ENCODE peak calls at places on chromosomes 12 and 14, in eight cellular contexts. R is HCT116, P is stomach, V is suprapubic skin, K is transverse colon, Z is Panc1, C is endothelial cell of umbilical vein, M is HL-60. F is an unnamed sample.

GRCh38 chr12:168763-169525 is 45.0 kb downstream of the SLC6A12 start:
- DNase-seq in C (no peak), R (no peak), V (no peak), P (no peak), K (no peak), Z (no peak), M (no peak), F (no peak)

GRCh38 chr12:23803547-23803946 is 145.9 kb downstream of the SOX5 start:
- DNase-seq in K (no peak), C (no peak), P (no peak), R (no peak), V (no peak), M (no peak), Z (no peak), F (no peak)

GRCh38 chr12:96155781-96156180 is 38.4 kb upstream of the ELK3 start:
- DNase-seq in V (no peak), P (no peak), Z (no peak), R (no peak), C (no peak), M (no peak), K (no peak), F (no peak)

GRCh38 chr14:63938198-63939005 is 85.6 kb downstream of the SYNE2 start:
- DNase-seq in C (no peak), V (no peak), R (no peak), P (no peak), K (no peak), M (no peak), Z (no peak), F (no peak)

GRCh38 chr14:92539875-92540274 is 26.3 kb downstream of the RIN3 start:
- DNase-seq in R (no peak), K (no peak), P (no peak), V (no peak), Z (no peak), M (no peak), C (peak), F (peak)

GRCh38 chr12:113684053-113684907 is 212.6 kb upstream of the LHX5 start:
- DNase-seq in M (no peak), C (no peak), P (no peak), V (no peak), R (no peak), K (no peak), Z (no peak), F (no peak)

GRCh38 chr14:75886661-75887348 is 95.0 kb downstream of the TGFB3 start:
- DNase-seq in P (no peak), V (no peak), Z (no peak), R (no peak), C (no peak), M (no peak), K (no peak), F (no peak)

GRCh38 chr12:49902399-49903350 is 1.0 kb downstream of the FAIM2 start:
- DNase-seq in V (no peak), K (no peak), M (no peak), C (no peak), P (no peak), R (no peak), Z (no peak), F (peak)

GRCh38 chr12:19764408-19764807 is 325.1 kb downstream of the AEBP2 start:
- DNase-seq in C (peak), M (no peak), V (no peak), K (no peak), Z (no peak), P (no peak), R (no peak), F (no peak)

GRCh38 chr12:81075539-81075938 is 2.3 kb upstream of the ACSS3 start:
- DNase-seq in V (no peak), M (no peak), Z (no peak), R (no peak), P (no peak), C (no peak), K (no peak), F (no peak)

GRCh38 chr12:80681287-80681686 is 26.1 kb upstream of the MYF6 start:
- DNase-seq in K (no peak), Z (no peak), R (no peak), V (no peak), P (no peak), M (no peak), C (no peak), F (no peak)

GRCh38 chr14:36659822-36660735 is 1.6 kb upstream of the PAX9 start:
- DNase-seq in V (no peak), M (no peak), R (no peak), Z (no peak), P (no peak), C (no peak), K (no peak), F (no peak)

GRCh38 chr12:75917083-75917482 is 114.5 kb downstream of the PHLDA1 start:
- DNase-seq in R (no peak), P (no peak), M (no peak), Z (no peak), K (no peak), C (no peak), V (no peak), F (no peak)

GRCh38 chr12:109678732-109679131 is 34.9 kb upstream of the FAM222A start:
- DNase-seq in R (no peak), Z (no peak), V (no peak), K (peak), C (no peak), M (no peak), P (no peak), F (peak)

GRCh38 chr12:71164166-71164876 is 6.5 kb upstream of the TSPAN8 start:
- DNase-seq in P (no peak), Z (no peak), K (no peak), M (no peak), C (no peak), R (no peak), V (no peak), F (no peak)

GRCh38 chr12:93860659-93861373 is 183.6 kb downstream of the CRADD start:
- DNase-seq in M (no peak), P (no peak), C (no peak), V (no peak), K (no peak), Z (no peak), R (no peak), F (no peak)

GRCh38 chr12:47736877-47737676 is 11.8 kb upstream of the ENDOU start:
- DNase-seq in K (peak), V (peak), M (no peak), C (peak), Z (no peak), P (peak), R (no peak), F (peak)

GRCh38 chr14:51512321-51512720 is 139.4 kb upstream of the FRMD6 start:
- DNase-seq in Z (no peak), C (no peak), M (no peak), P (no peak), R (no peak), V (no peak), K (no peak), F (no peak)

GRCh38 chr12:89695100-89695499 is 13.5 kb downstream of the ATP2B1 start:
- DNase-seq in V (no peak), Z (no peak), R (no peak), K (no peak), M (no peak), C (peak), P (no peak), F (no peak)

GRCh38 chr14:37598085-37598972 is 2.9 kb downstream of the TTC6 start:
- DNase-seq in K (peak), R (no peak), Z (no peak), V (peak), C (no peak), M (no peak), P (peak), F (no peak)

GRCh38 chr14:89248430-89249295 is 168.4 kb downstream of the FOXN3 start:
- DNase-seq in C (no peak), K (no peak), M (no peak), R (no peak), P (no peak), V (no peak), Z (no peak), F (no peak)

GRCh38 chr14:70782361-70782760 is 27.0 kb downstream of the MAP3K9 start:
- DNase-seq in M (no peak), R (no peak), K (no peak), P (no peak), Z (no peak), C (no peak), V (no peak), F (no peak)

GRCh38 chr14:93281937-93282336 is 50.9 kb downstream of the BTBD7 start:
- DNase-seq in Z (no peak), V (no peak), P (no peak), K (no peak), R (no peak), C (no peak), M (no peak), F (no peak)

GRCh38 chr14:65357091-65357490 is 55.4 kb upstream of the FUT8 start:
- DNase-seq in R (no peak), Z (no peak), M (no peak), K (no peak), C (no peak), P (no peak), V (no peak), F (no peak)

GRCh38 chr12:76688001-76688400 is 75.9 kb upstream of the ZDHHC17 start:
- DNase-seq in C (peak), V (no peak), K (no peak), P (no peak), Z (no peak), M (no peak), R (no peak), F (no peak)

GRCh38 chr12:96457191-96457930 is 32.0 kb upstream of the CFAP54 start:
- DNase-seq in P (no peak), K (no peak), C (peak), M (no peak), Z (no peak), R (peak), V (no peak), F (no peak)

GRCh38 chr14:75242546-75243273 is 35.9 kb upstream of the FOS start:
- DNase-seq in K (peak), M (no peak), V (no peak), P (no peak), Z (no peak), R (no peak), C (no peak), F (no peak)

GRCh38 chr12:41103614-41104013 is 84.5 kb upstream of the PDZRN4 start:
- DNase-seq in M (no peak), V (no peak), R (no peak), K (no peak), Z (no peak), C (no peak), P (no peak), F (no peak)

GRCh38 chr14:75310295-75311059 is 31.8 kb downstream of the FOS start:
- DNase-seq in P (peak), V (peak), M (no peak), Z (no peak), R (no peak), C (peak), K (peak), F (no peak)

GRCh38 chr12:56128669-56129209 is 672 bp downstream of the ESYT1 start:
- DNase-seq in R (no peak), C (peak), K (peak), P (no peak), V (peak), Z (no peak), M (no peak), F (peak)

GRCh38 chr12:92476844-92477243 is 225.9 kb upstream of the PLEKHG7 start:
- DNase-seq in C (no peak), M (no peak), K (no peak), Z (no peak), R (no peak), V (no peak), P (no peak), F (no peak)

GRCh38 chr12:92473564-92473963 is 229.2 kb upstream of the PLEKHG7 start:
- DNase-seq in R (no peak), P (no peak), C (peak), Z (no peak), V (no peak), K (no peak), M (no peak), F (no peak)

GRCh38 chr12:92482599-92482998 is 220.2 kb upstream of the PLEKHG7 start:
- DNase-seq in M (peak), P (no peak), R (no peak), Z (no peak), C (no peak), V (no peak), K (no peak), F (no peak)

DNA sequence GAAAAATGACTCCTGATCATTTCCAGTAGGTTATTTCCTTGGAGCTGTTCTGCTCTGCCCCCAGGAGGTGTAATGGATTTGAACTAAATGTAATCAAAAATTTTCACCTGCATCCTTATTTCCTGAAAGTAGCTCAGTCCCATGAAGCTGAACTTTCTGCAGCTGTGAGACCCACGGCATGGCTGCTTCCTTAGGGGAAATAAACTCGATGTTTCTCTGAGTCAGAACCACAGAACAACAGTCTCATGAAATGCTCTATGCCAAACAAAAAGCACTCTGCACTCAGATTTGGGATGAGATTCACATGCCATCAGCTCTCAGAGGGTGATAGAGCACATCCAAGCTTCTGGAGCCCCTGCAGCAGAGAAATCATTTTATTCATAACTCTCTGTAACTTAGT is 224.1 kb upstream of the PLEKHG7 start:
- DNase-seq in K (no peak), V (no peak), Z (no peak), C (peak), M (no peak), P (no peak), R (no peak), F (no peak)
- TF ChIP-seq CTCF in K (no peak), V (no peak), Z (no peak), C (no peak), M (no peak), P (no peak), R (no peak), F (no peak)

GRCh38 chr14:105091335-105092123 is 26.3 kb upstream of the GPR132 start:
- DNase-seq in K (peak), P (peak), R (peak), Z (no peak), C (no peak), V (peak), M (no peak), F (peak)

GRCh38 chr14:105088812-105089745 is 23.8 kb upstream of the GPR132 start:
- DNase-seq in V (peak), P (peak), C (no peak), K (no peak), M (no peak), Z (no peak), R (no peak), F (no peak)

GRCh38 chr14:105089746-105090492 is 24.7 kb upstream of the GPR132 start:
- DNase-seq in Z (no peak), K (no peak), C (no peak), R (no peak), V (peak), P (no peak), M (no peak), F (no peak)

GRCh38 chr14:105092124-105092911 is 27.1 kb upstream of the GPR132 start:
- DNase-seq in V (peak), Z (no peak), K (peak), M (no peak), P (peak), R (no peak), C (no peak), F (peak)

DNA sequence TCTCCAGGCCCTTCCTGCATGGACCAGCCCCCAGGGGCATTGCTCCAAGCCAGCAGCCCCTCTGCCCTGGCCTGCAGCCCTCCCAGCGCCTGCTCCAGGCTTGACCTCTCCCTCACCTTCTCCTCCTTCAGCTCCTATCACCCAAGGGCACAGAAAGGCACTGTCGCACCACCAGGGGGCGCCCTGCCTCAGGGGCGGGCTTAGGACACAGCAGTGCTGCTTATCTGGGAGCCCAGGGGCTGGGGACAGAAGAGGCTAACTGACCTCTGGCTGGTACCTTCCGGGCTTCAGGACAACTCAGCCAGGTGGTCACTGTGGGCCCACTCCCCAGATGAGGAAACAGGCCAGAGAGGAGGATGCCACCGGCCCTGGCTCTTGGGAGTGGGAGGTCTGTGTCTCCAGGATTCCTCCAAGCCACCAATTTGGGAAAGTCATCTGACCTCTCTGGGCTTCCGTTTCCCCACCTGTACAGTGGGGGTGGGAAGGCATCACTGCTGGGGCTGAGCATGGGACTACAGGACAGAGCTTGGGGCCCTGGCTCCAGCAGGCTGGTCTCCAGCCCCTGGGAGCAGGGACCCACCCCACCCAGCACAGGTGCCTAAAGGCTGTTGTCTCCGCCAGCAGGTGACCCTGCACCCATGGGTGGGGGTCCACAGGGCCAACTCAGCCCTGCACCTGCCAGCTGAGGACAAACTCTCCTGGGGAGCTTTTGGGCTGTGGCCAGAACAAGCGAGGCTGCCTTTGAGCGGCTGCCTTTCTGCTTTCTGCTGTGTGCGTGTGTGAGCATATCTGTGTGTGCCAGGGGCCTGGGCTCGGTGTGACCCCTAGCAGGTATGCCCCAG is 25.5 kb upstream of the GPR132 start:
- DNase-seq in Z (no peak), K (peak), C (peak), M (peak), P (peak), V (peak), R (peak), F (peak)
- TF ChIP-seq POLR2AphosphoS5 in Z (no peak), K (no peak), C (no peak), M (no peak), P (no peak), V (no peak), R (peak), F (peak)

GRCh38 chr12:52010152-52010622 is 3.4 kb downstream of the TAMALIN start:
- DNase-seq in P (peak), M (no peak), K (peak), C (peak), R (no peak), Z (no peak), V (peak), F (peak)
- TF ChIP-seq CTCF in P (no peak), M (no peak), K (no peak), C (no peak), R (no peak), Z (no peak), V (no peak), F (no peak)

GRCh38 chr14:60508707-60509437 is at the start of gene SIX6:
- DNase-seq in M (no peak), P (no peak), C (peak), R (no peak), Z (no peak), V (no peak), K (no peak), F (no peak)

GRCh38 chr14:60509438-60510253 is 700 bp downstream of the SIX6 start:
- DNase-seq in Z (no peak), V (no peak), P (no peak), K (no peak), R (no peak), M (no peak), C (no peak), F (no peak)

GRCh38 chr14:60510976-60511599 is 2.1 kb downstream of the SIX6 start:
- DNase-seq in P (no peak), K (no peak), V (no peak), M (no peak), R (no peak), C (no peak), Z (no peak), F (no peak)

GRCh38 chr14:60508363-60508706 is 611 bp upstream of the SIX6 start:
- DNase-seq in Z (no peak), M (no peak), C (no peak), K (no peak), P (no peak), R (no peak), V (no peak), F (no peak)

GRCh38 chr14:60510254-60510975 is 1.5 kb downstream of the SIX6 start:
- DNase-seq in K (no peak), R (no peak), M (no peak), Z (no peak), C (no peak), P (no peak), V (no peak), F (no peak)
- TF ChIP-seq POLR2AphosphoS5 in K (no peak), R (no peak), M (no peak), Z (no peak), C (no peak), P (no peak), V (no peak), F (no peak)

DNA sequence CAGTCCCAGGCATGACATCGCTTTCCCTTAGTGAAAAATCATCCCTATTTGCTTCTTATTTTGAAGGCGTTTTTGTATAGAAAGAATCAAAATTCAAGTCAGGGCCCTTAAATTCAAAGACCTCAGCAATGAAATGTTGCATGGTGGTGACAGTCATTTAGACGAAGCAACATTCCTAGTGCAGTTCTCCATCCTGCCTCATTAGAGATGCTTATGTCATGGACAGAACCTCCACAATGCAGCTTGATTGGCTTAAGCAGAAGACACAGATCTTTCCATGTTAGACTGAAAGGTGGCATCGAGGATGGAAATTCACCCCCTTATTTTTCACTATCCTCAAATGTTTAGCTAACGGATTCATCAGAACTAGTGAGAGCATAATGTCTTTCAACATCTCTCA is 12.5 kb upstream of the NRDE2 start:
- DNase-seq in P (no peak), R (no peak), M (no peak), V (no peak), K (no peak), Z (no peak), C (no peak), F (no peak)
- TF ChIP-seq CTCF in P (no peak), R (no peak), M (no peak), V (no peak), K (no peak), Z (no peak), C (no peak), F (no peak)

DNA sequence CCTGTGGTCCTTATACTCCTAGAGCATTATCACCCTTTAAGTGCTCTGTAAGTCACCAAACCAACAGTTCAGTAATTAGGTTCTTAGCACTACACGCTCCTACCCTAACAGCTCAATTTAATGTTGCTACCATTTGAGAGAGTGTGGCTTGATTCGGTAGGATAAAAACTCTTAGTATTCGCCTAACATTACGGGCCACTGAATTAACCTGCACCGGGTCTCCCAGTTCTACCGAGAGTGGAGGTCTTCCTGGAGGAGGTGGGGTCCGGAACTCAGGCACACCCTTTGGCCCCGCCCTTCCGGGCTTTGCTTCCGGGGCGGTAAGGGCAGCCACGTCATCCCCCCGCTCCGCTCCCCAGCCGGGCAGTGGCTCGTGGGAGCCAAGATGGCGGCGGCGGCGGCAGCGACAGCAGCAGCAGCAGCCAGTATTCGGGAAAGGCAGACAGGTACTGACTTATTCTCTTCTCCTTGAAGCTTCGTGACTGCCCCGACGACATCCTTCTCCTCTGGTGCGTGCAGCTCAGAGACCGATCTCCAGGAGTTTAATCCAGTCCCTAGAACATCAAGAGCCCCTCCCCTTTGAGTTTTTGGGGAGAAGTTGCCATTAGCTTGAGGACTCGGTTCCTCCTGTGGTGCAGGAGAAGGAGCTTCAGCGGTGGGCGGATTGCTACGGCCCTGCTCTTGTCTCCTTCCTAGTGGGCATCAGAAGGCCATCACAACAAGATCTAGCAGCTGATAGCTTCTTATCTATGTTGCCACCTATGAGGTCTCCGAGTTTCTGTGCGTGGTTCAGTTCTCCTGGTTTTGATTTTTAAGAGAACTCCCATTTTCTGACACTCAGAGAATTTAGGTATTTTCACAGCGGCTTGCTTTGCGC is at the start of gene SCFD1:
- DNase-seq in C (peak), R (peak), V (peak), Z (peak), M (peak), P (peak), K (peak), F (peak)
- TF ChIP-seq POLR2AphosphoS5 in C (peak), R (peak), V (peak), Z (peak), M (peak), P (peak), K (peak), F (peak)